ENCODE peak calls at places on chromosomes 3 and 15, in five cellular contexts. V is AG04450, K is PC-9, Q is IMR-90, C is Caco-2. G is an unnamed sample.

GRCh38 chr3:47685037-47685436 is 96.7 kb downstream of the SMARCC1 start:
- DNase-seq in Q (peak; percentile 50), V (no peak), C (no peak), K (no peak), G (no peak)

GRCh38 chr3:72054976-72055375 is 270.0 kb upstream of the PROK2 start:
- DNase-seq in Q (no peak), V (no peak), C (no peak), K (no peak), G (no peak)

GRCh38 chr3:13657660-13658435 is 108.9 kb downstream of the FBLN2 start:
- DNase-seq in K (peak; percentile 39), C (peak; percentile 75), Q (peak; percentile 22), V (no peak), G (no peak)

GRCh38 chr15:72112111-72112510 is 5.8 kb downstream of the MYO9A start:
- DNase-seq in K (no peak), Q (no peak), C (no peak), V (no peak), G (no peak)

GRCh38 chr3:58188173-58188564 is 22.6 kb downstream of the DNASE1L3 start:
- DNase-seq in K (peak; percentile 60), V (no peak), Q (no peak), C (no peak), G (no peak)

GRCh38 chr3:29758108-29759020 is 477.5 kb downstream of the RBMS3 start:
- DNase-seq in K (no peak), Q (peak; percentile 85), V (peak; percentile 50), C (no peak), G (no peak)

GRCh38 chr3:190618349-190619030 is 104.6 kb downstream of the IL1RAP start:
- DNase-seq in C (no peak), Q (peak; percentile 11), V (no peak), K (no peak), G (no peak)

GRCh38 chr15:58057559-58057958 is 8.0 kb downstream of the ALDH1A2 start:
- DNase-seq in Q (no peak), K (no peak), C (no peak), V (no peak), G (no peak)

GRCh38 chr3:98232489-98232888 is 31.6 kb upstream of the OR5H6 start:
- DNase-seq in Q (no peak), V (no peak), K (no peak), C (no peak), G (no peak)

GRCh38 chr3:100844063-100844936 is 135.0 kb downstream of the TFG start:
- DNase-seq in V (no peak), C (no peak), K (no peak), Q (peak; percentile 26), G (no peak)

GRCh38 chr15:93130111-93130510 is 41.1 kb upstream of the RGMA start:
- DNase-seq in C (peak; percentile 8), Q (no peak), V (no peak), K (no peak), G (no peak)

GRCh38 chr3:76561494-76562242 is 478.2 kb upstream of the ROBO2 start:
- DNase-seq in V (no peak), K (no peak), Q (peak; percentile 36), C (no peak), G (no peak)

GRCh38 chr3:5796541-5796940 is 609.0 kb downstream of the EDEM1 start:
- DNase-seq in K (no peak), V (no peak), Q (no peak), C (no peak), G (no peak)

GRCh38 chr15:34292591-34292990 is 45.0 kb downstream of the SLC12A6 start:
- DNase-seq in C (no peak), V (no peak), K (no peak), Q (no peak), G (no peak)

GRCh38 chr15:34301058-34301457 is 36.5 kb downstream of the SLC12A6 start:
- DNase-seq in Q (no peak), K (peak; percentile 46), C (no peak), V (no peak), G (no peak)

DNA sequence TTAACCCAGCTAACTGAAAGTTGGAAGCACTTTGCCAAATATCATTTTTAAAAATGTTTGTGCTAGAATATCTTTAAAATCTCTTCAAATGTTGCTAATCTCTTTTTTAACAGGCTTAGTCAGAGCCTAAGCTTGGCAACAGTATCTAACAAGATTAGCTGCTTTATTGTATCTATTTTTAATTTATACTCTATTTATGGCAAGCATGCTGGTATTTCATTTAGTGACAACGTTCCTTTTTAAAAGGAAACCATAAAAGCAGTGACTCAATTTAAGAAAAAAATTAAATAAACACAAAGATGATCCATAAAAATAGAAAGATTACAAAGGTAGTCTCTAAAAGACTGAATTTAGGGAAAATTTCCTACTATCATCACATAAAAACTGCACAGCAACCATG is 40.5 kb downstream of the SLC12A6 start:
- DNase-seq in K (no peak), Q (peak; percentile 37), C (no peak), V (no peak), G (no peak)
- H3K4me3 ChIP-seq in K (no peak overlapping the region), Q (no peak overlapping the region), C (no peak overlapping the region), V (no peak overlapping the region), G (no peak overlapping the region)

GRCh38 chr3:7630925-7631324 is 770.0 kb downstream of the GRM7 start:
- DNase-seq in V (no peak), C (no peak), Q (no peak), K (no peak), G (no peak)
- TF ChIP-seq CTCF in V (no peak), C (no peak), Q (no peak), K (no peak), G (no peak)

DNA sequence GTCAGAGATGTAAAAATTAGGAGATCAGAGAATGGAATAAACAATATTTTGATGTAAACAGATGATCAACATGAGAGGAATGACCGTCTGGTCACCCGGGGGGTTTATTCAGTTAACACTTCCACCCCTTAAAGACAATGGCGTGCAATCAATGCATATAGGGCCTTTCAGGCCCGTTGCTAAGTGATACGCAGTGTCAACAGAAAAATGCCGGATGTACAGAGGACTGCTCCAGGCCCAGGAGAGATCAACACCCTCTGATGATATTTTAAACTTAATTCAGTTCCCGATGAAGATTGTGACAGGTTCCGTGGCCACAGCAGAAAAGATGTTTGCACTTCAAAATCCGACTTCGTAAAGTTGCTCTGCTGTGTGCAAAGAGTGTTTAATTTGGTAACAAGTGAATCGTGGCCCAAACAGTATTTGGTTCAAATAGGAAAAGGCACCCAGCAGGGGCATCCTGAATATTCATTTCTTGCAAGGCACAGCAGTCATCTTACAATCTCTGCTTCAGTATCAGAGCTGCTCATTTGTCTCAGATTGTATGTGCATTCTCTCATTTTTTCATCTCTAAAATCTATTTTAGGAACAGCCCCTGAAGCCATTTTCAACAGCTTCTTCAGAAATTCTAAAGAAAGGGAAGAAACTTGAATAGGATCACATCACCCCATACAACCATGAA is 72.6 kb downstream of the FOXB1 start:
- DNase-seq in K (no peak), Q (no peak), V (no peak), C (no peak), G (no peak)
- H3K4me3 ChIP-seq in K (no peak overlapping the region), Q (no peak overlapping the region), V (no peak overlapping the region), C (no peak overlapping the region), G (no peak overlapping the region)

DNA sequence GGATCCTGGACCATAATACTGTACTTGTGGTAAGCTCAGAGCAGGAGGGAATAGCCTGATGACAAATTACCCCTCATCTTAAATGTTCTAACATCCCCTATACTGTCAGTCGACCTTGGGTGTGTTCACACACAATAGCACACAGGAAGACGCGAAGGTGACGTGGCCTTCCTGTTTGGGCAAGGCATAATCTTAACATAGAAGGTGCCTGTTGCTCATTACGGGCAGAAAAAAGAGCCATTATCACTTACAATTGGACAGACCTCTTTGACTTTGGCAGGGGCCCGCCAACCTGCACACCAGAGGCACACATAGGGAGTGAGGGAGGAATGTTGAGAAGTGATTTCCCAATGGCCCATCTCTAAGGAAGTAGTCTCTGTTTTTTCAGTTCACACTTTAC is 144.2 kb downstream of the ANO10 start:
- DNase-seq in V (no peak), Q (no peak), K (no peak), C (no peak), G (no peak)
- TF ChIP-seq CTCF in V (no peak), Q (no peak), K (no peak), C (no peak), G (no peak)

GRCh38 chr3:126473292-126474168 is 2.2 kb downstream of the ZXDC start:
- DNase-seq in K (no peak), Q (no peak), V (no peak), C (no peak), G (no peak)
- H3K4me3 ChIP-seq in K (peak overlapping the region; percentile 96), Q (no peak overlapping the region), V (peak overlapping the region; percentile 43), C (peak overlapping the region; percentile 23), G (peak overlapping the region; percentile 95)

DNA sequence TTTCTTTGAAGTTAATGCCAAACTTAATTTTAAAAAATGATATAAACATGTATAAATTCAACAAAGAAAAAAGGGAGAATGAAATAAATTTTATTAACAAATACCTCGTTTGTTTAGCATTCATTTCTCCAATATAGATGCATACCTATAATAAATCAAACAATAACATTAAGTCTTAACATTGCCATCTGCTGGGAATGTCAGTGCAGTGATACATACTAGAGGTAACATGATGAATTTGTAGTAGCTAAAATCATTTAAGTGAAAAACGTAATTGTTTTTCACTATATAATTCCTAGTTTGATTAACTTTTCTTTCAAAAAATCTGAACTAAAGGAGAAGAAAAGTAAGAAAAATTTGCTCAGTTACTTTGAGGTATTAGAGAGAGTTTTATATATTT is 340.2 kb upstream of the CBLB start:
- DNase-seq in V (no peak), K (peak; percentile 49), Q (peak; percentile 30), C (no peak), G (no peak)
- TF ChIP-seq CTCF in V (peak; percentile 16), K (peak; percentile 64), Q (peak; percentile 22), C (no peak), G (no peak)

GRCh38 chr15:78620839-78621421 is at the start of gene CHRNA3:
- DNase-seq in C (no peak), Q (no peak), K (no peak), V (no peak), G (no peak)
- H3K4me3 ChIP-seq in C (no peak within 1 kb of the TSS), Q (no peak within 1 kb of the TSS), K (no peak within 1 kb of the TSS), V (no peak within 1 kb of the TSS), G (no peak within 1 kb of the TSS)

GRCh38 chr3:194245975-194246561 is 105.1 kb downstream of the CPN2 start:
- DNase-seq in V (no peak), K (no peak), C (no peak), Q (no peak), G (no peak)
- TF ChIP-seq CTCF in V (peak; percentile 5), K (no peak), C (no peak), Q (no peak), G (no peak)

G was measured in GM12864.